ENCODE peak calls at places on chromosomes 3 and 15, in nine cellular contexts. V is T-helper 17 cell; J is COR-L47; N is A172; P is DMS153; L is HFF-Myc; B is NCI-H1436 treated with DMSO at 0.1 percent for 48 hours; O is RPMI8226; U is naive thymus-derived CD8-positive, alpha-beta T cell. D is an unnamed sample.

GRCh38 chr3:71580636-71581215 is 2.8 kb downstream of the FOXP1 start:
- DNase-seq in P (no peak), L (no peak), B (no peak), N (no peak), J (no peak), U (no peak), V (no peak), O (no peak), D (no peak)

GRCh38 chr3:170689218-170689874 is 103.5 kb upstream of the SLC7A14 start:
- DNase-seq in N (peak; percentile 94), V (no peak), L (peak; percentile 79), U (no peak), O (no peak), P (peak; percentile 30), J (no peak), B (no peak), D (no peak)

GRCh38 chr15:66586155-66586976 is 20.6 kb upstream of the LCTL start:
- DNase-seq in U (no peak), L (no peak), B (no peak), N (no peak), P (no peak), O (no peak), V (no peak), J (no peak), D (no peak)

GRCh38 chr3:12440927-12441326 is 43.4 kb upstream of the TSEN2 start:
- DNase-seq in P (no peak), J (no peak), V (no peak), N (no peak), B (no peak), L (no peak), O (no peak), U (no peak), D (no peak)

GRCh38 chr3:13016083-13016725 is 57.0 kb downstream of the IQSEC1 start:
- DNase-seq in O (peak; percentile 95), L (no peak), J (no peak), B (no peak), U (peak; percentile 57), N (peak; percentile 52), P (no peak), V (no peak), D (no peak)

GRCh38 chr15:29573197-29573838 is 248.9 kb downstream of the TJP1 start:
- DNase-seq in O (no peak), J (no peak), V (no peak), B (no peak), P (no peak), L (no peak), U (no peak), N (no peak), D (no peak)

GRCh38 chr3:112307557-112307956 is 13.5 kb upstream of the SLC9C1 start:
- DNase-seq in O (no peak), J (no peak), P (no peak), U (no peak), V (no peak), N (no peak), L (no peak), B (no peak), D (no peak)

GRCh38 chr3:126418256-126418530 is 23.5 kb downstream of the CFAP100 start:
- DNase-seq in B (no peak), U (no peak), J (no peak), O (no peak), N (no peak), V (no peak), P (no peak), L (no peak), D (no peak)

GRCh38 chr3:127217594-127218456 is 24.9 kb downstream of the PRR23E start:
- DNase-seq in U (no peak), L (peak; percentile 30), O (no peak), J (no peak), B (no peak), V (no peak), P (no peak), N (peak; percentile 89), D (no peak)

GRCh38 chr15:22881739-22882440 is 43.4 kb downstream of the NIPA2 start:
- DNase-seq in N (no peak), P (no peak), L (no peak), U (no peak), J (no peak), V (no peak), B (no peak), O (no peak), D (no peak)

GRCh38 chr3:184842433-184842832 is 30.5 kb downstream of the VPS8 start:
- DNase-seq in P (no peak), U (no peak), V (no peak), J (no peak), B (no peak), O (no peak), N (no peak), L (no peak), D (no peak)

GRCh38 chr3:26558257-26558656 is 64.3 kb upstream of the LRRC3B start:
- DNase-seq in B (no peak), V (no peak), J (no peak), N (no peak), O (no peak), P (no peak), U (no peak), L (no peak), D (no peak)

GRCh38 chr3:29644956-29645661 is 364.2 kb downstream of the RBMS3 start:
- DNase-seq in N (no peak), B (no peak), U (no peak), J (no peak), L (no peak), O (no peak), P (no peak), V (no peak), D (no peak)

GRCh38 chr3:40574661-40575060 is 49.9 kb downstream of the ZNF621 start:
- DNase-seq in V (no peak), O (no peak), L (no peak), U (no peak), N (peak; percentile 37), P (no peak), B (no peak), J (no peak), D (no peak)

GRCh38 chr3:47250309-47251060 is 32.1 kb downstream of the KIF9 start:
- DNase-seq in N (peak; percentile 41), V (no peak), O (peak; percentile 53), B (no peak), J (peak; percentile 11), U (no peak), P (no peak), L (no peak), D (no peak)

GRCh38 chr15:99994849-99995248 is 261.6 kb upstream of the LYSMD4 start:
- DNase-seq in N (no peak), U (no peak), L (no peak), V (no peak), O (no peak), J (no peak), B (no peak), P (no peak), D (no peak)

GRCh38 chr3:36677331-36678007 is 86.9 kb downstream of the DCLK3 start:
- DNase-seq in U (no peak), V (no peak), N (peak; percentile 79), B (no peak), L (no peak), O (no peak), J (no peak), P (no peak), D (no peak)

GRCh38 chr15:70856884-70857546 is 3.1 kb upstream of the LARP6 start:
- DNase-seq in P (no peak), L (peak; percentile 91), U (no peak), J (no peak), B (no peak), V (no peak), O (no peak), N (peak; percentile 78), D (no peak)

GRCh38 chr3:3594986-3595385 is 204.2 kb upstream of the LRRN1 start:
- DNase-seq in O (no peak), P (no peak), B (no peak), U (no peak), L (no peak), V (no peak), J (no peak), N (no peak), D (no peak)

GRCh38 chr3:51400169-51400568 is 9.1 kb downstream of the RBM15B start:
- DNase-seq in V (no peak), O (no peak), J (no peak), N (no peak), B (no peak), P (no peak), L (no peak), U (no peak), D (no peak)

GRCh38 chr3:124845406-124845805 is 41.8 kb downstream of the ITGB5 start:
- DNase-seq in V (no peak), P (no peak), L (peak; percentile 55), U (no peak), J (no peak), N (peak; percentile 94), B (no peak), O (no peak), D (no peak)

GRCh38 chr15:63251701-63252100 is 25.7 kb upstream of the APH1B start:
- DNase-seq in J (no peak), P (no peak), B (no peak), U (no peak), O (no peak), N (no peak), L (no peak), V (no peak), D (no peak)

GRCh38 chr15:34795267-34796081 is at the start of gene ACTC1:
- DNase-seq in V (no peak), O (no peak), B (no peak), J (no peak), L (no peak), U (no peak), N (no peak), P (no peak), D (no peak)

GRCh38 chr15:82165948-82166376 is 96.6 kb downstream of the EFL1 start:
- DNase-seq in P (no peak), N (no peak), U (no peak), L (peak; percentile 52), V (no peak), J (no peak), O (no peak), B (no peak), D (no peak)

GRCh38 chr3:143066033-143066432 is 53.5 kb upstream of the CHST2 start:
- DNase-seq in L (no peak), N (no peak), P (no peak), O (no peak), V (no peak), U (no peak), B (no peak), J (no peak), D (no peak)

GRCh38 chr15:82108489-82109078 is 62.8 kb upstream of the MEX3B start:
- DNase-seq in V (peak; percentile 45), U (peak; percentile 44), J (peak; percentile 10), N (peak; percentile 39), L (no peak), O (peak; percentile 76), P (no peak), B (no peak), D (peak; percentile 10)

GRCh38 chr3:38039101-38039898 is at the start of gene DLEC1:
- DNase-seq in B (no peak), P (no peak), O (peak; percentile 83), N (no peak), U (peak; percentile 75), L (peak; percentile 36), V (peak; percentile 61), J (no peak), D (peak; percentile 79)

GRCh38 chr3:156181509-156181908 is 61.1 kb downstream of the KCNAB1 start:
- DNase-seq in N (peak; percentile 77), B (no peak), P (no peak), U (no peak), V (no peak), O (no peak), L (no peak), J (no peak), D (no peak)

GRCh38 chr15:96064351-96064756 is 266.1 kb upstream of the NR2F2 start:
- DNase-seq in O (no peak), J (no peak), L (peak; percentile 16), B (no peak), N (peak; percentile 6), U (no peak), P (no peak), V (no peak), D (no peak)

GRCh38 chr3:127775398-127776109 is 46.8 kb downstream of the MGLL start:
- DNase-seq in O (no peak), V (no peak), U (no peak), L (no peak), P (peak; percentile 92), B (no peak), N (peak; percentile 83), J (peak; percentile 71), D (no peak)

GRCh38 chr3:19945405-19946290 is 1.2 kb upstream of the RAB5A start:
- DNase-seq in B (no peak), O (peak; percentile 14), P (no peak), L (no peak), N (peak; percentile 18), J (no peak), U (no peak), V (no peak), D (no peak)